ENCODE peak calls at places on chromosomes 5 and 9, in nine cellular contexts. K, C, Y, A, Z, O, W, S and X are unnamed samples.

GRCh38 chr5:100667021-100667671 is 132.0 kb downstream of the FAM174A start:
- DNase-seq in O (peak), C (no peak), S (no peak), Y (peak), A (no peak), W (no peak), Z (peak), K (peak), X (no peak)

GRCh38 chr9:128762664-128763449 is 8.9 kb downstream of the ZER1 start:
- DNase-seq in W (no peak), Z (peak), K (no peak), Y (no peak), S (no peak), C (no peak), A (no peak), O (no peak), X (no peak)

GRCh38 chr5:40570408-40571129 is 109.1 kb upstream of the PTGER4 start:
- DNase-seq in Z (peak), Y (peak), S (no peak), W (no peak), C (no peak), O (peak), K (peak), A (peak), X (no peak)

GRCh38 chr5:60487885-60488425 is 212.0 kb downstream of the DEPDC1B start:
- DNase-seq in S (no peak), C (no peak), W (no peak), O (no peak), Z (peak), Y (no peak), K (peak), A (no peak), X (no peak)

GRCh38 chr9:16236882-16237281 is 633.6 kb downstream of the BNC2 start:
- DNase-seq in S (no peak), O (no peak), Y (no peak), K (peak), W (no peak), Z (peak), A (no peak), C (no peak), X (no peak)

GRCh38 chr9:112020680-112021596 is 124.3 kb downstream of the UGCG start:
- DNase-seq in O (no peak), W (no peak), C (no peak), A (peak), K (peak), Z (peak), S (no peak), Y (peak), X (no peak)

GRCh38 chr9:114002271-114002985 is 75.7 kb downstream of the AMBP start:
- DNase-seq in S (peak), O (no peak), A (no peak), W (no peak), C (no peak), Y (no peak), Z (no peak), K (no peak), X (no peak)

GRCh38 chr9:18935521-18935920 is 97.5 kb downstream of the SAXO1 start:
- DNase-seq in O (no peak), Y (no peak), S (no peak), Z (no peak), W (no peak), C (no peak), A (no peak), K (no peak), X (no peak)

GRCh38 chr5:119383008-119383407 is 27.2 kb downstream of the TNFAIP8 start:
- DNase-seq in W (no peak), Z (no peak), K (no peak), S (no peak), Y (no peak), O (no peak), A (no peak), C (no peak), X (no peak)

GRCh38 chr5:115414406-115415142 is 118.1 kb upstream of the CCDC112 start:
- DNase-seq in W (no peak), C (no peak), Y (peak), S (no peak), K (peak), A (no peak), O (peak), Z (peak), X (no peak)

GRCh38 chr5:78483809-78484521 is 123.5 kb downstream of the SCAMP1 start:
- DNase-seq in Z (peak), K (no peak), Y (peak), C (no peak), W (no peak), S (no peak), A (no peak), O (peak), X (no peak)

GRCh38 chr5:10663531-10664183 is 97.4 kb downstream of the DAP start:
- DNase-seq in W (no peak), O (peak), Z (peak), K (peak), A (peak), S (no peak), Y (peak), C (peak), X (peak)

GRCh38 chr5:126658526-126658925 is 57.8 kb downstream of the PHAX start:
- DNase-seq in Z (no peak), C (no peak), K (no peak), A (no peak), S (no peak), Y (no peak), W (no peak), O (no peak), X (no peak)

GRCh38 chr5:151469386-151469785 is 22.0 kb downstream of the SLC36A1 start:
- DNase-seq in Z (peak), A (no peak), W (no peak), O (no peak), S (no peak), C (no peak), K (peak), Y (no peak), X (no peak)

GRCh38 chr9:127449332-127449966 is 1.8 kb downstream of the RPL12 start:
- DNase-seq in A (no peak), Z (no peak), C (no peak), K (peak), Y (no peak), W (no peak), S (no peak), O (no peak), X (no peak)

GRCh38 chr9:122402403-122403268 is 31.8 kb downstream of the PTGS1 start:
- DNase-seq in C (no peak), O (peak), S (no peak), K (peak), Z (peak), Y (peak), A (peak), W (peak), X (no peak)

GRCh38 chr5:151123897-151124751 is 33.5 kb downstream of the ANXA6 start:
- DNase-seq in S (no peak), Z (peak), O (no peak), C (no peak), A (peak), K (peak), Y (peak), W (no peak), X (peak)

GRCh38 chr9:32384002-32384363 is 460 bp upstream of the ACO1 start:
- DNase-seq in W (no peak), O (no peak), K (no peak), Y (no peak), C (no peak), Z (no peak), A (no peak), S (no peak), X (no peak)

GRCh38 chr5:71830626-71831539 is 111.8 kb downstream of the CARTPT start:
- DNase-seq in A (no peak), S (no peak), C (peak), O (peak), K (peak), Y (peak), W (no peak), Z (peak), X (peak)

GRCh38 chr5:1806974-1807373 is 5.8 kb downstream of the NDUFS6 start:
- DNase-seq in S (no peak), A (no peak), Y (no peak), Z (no peak), O (no peak), W (no peak), C (no peak), K (no peak), X (no peak)

GRCh38 chr5:54658014-54658413 is 140.5 kb downstream of the SNX18 start:
- DNase-seq in W (no peak), Y (peak), K (peak), O (peak), S (no peak), C (no peak), Z (peak), A (no peak), X (no peak)

GRCh38 chr5:172548311-172548731 is 92.7 kb upstream of the NEURL1B start:
- DNase-seq in O (no peak), C (no peak), W (no peak), A (no peak), Y (no peak), S (no peak), K (no peak), Z (no peak), X (no peak)

GRCh38 chr9:21919377-21920362 is 74.5 kb downstream of the CDKN2A start:
- DNase-seq in K (peak), Y (peak), W (no peak), C (no peak), S (no peak), A (no peak), Z (peak), O (peak), X (no peak)

GRCh38 chr5:148911386-148911785 is 85.0 kb downstream of the ADRB2 start:
- DNase-seq in W (no peak), Y (no peak), C (no peak), O (no peak), Z (no peak), A (no peak), K (no peak), S (no peak), X (no peak)

GRCh38 chr9:4301971-4302427 is 2.1 kb upstream of the GLIS3 start:
- DNase-seq in W (no peak), A (peak), K (peak), O (peak), Y (peak), S (no peak), Z (peak), C (no peak), X (peak)

GRCh38 chr5:68216737-68217231 is 1.2 kb downstream of the PIK3R1 start:
- DNase-seq in K (no peak), Y (peak), O (no peak), S (peak), W (no peak), Z (no peak), A (peak), C (no peak), X (no peak)

GRCh38 chr5:176904276-176904675 is 5.1 kb upstream of the HK3 start:
- DNase-seq in O (no peak), Z (no peak), Y (no peak), S (no peak), K (no peak), W (no peak), A (no peak), C (no peak), X (no peak)

GRCh38 chr5:39197556-39197955 is 21.8 kb downstream of the FYB1 start:
- DNase-seq in W (peak), C (no peak), S (no peak), Z (no peak), O (no peak), A (peak), Y (no peak), K (no peak), X (no peak)

GRCh38 chr9:135508211-135508820 is 7.8 kb downstream of the MRPS2 start:
- DNase-seq in Y (no peak), W (no peak), C (no peak), K (no peak), S (no peak), O (no peak), A (no peak), Z (no peak), X (no peak)

GRCh38 chr9:4114569-4115505 is 185.0 kb downstream of the GLIS3 start:
- DNase-seq in Y (peak), C (no peak), O (no peak), K (no peak), S (no peak), W (no peak), Z (peak), A (no peak), X (peak)

GRCh38 chr5:35023531-35024178 is 24.1 kb downstream of the AGXT2 start:
- DNase-seq in Z (no peak), O (no peak), K (no peak), A (no peak), W (no peak), C (no peak), Y (no peak), S (no peak), X (no peak)

GRCh38 chr9:117008461-117008860 is 321.4 kb downstream of the TRIM32 start:
- DNase-seq in S (no peak), Y (no peak), A (no peak), Z (no peak), W (no peak), O (no peak), K (no peak), C (no peak), X (no peak)

GRCh38 chr9:70832487-70832886 is 288.9 kb downstream of the TRPM3 start:
- DNase-seq in O (no peak), Z (peak), S (no peak), C (no peak), W (no peak), A (no peak), Y (no peak), K (no peak), X (no peak)

GRCh38 chr5:98989723-98990122 is 60.9 kb upstream of the CHD1 start:
- DNase-seq in C (no peak), W (no peak), S (no peak), K (no peak), Z (no peak), Y (no peak), O (no peak), A (no peak), X (no peak)

GRCh38 chr9:3059781-3060468 is 216.0 kb upstream of the PUM3 start:
- DNase-seq in A (no peak), W (no peak), S (no peak), O (no peak), Y (no peak), C (no peak), Z (no peak), K (peak), X (no peak)